ENCODE peak calls at places on chromosomes 6 and 20, in four cellular contexts. One of them, this sample, is unnamed.

GRCh38 chr6:43256670-43257664 is 13.7 kb downstream of the TTBK1 start:
- DNase-seq in trophoblast cell: no peak
- DNase-seq in mesenchymal stem cell: no peak
- DNase-seq in H1: no peak
- DNase-seq in this sample: no peak

GRCh38 chr6:66538548-66539135 is 831.6 kb upstream of the EYS start:
- DNase-seq in trophoblast cell: no peak
- DNase-seq in mesenchymal stem cell: no peak
- DNase-seq in H1: no peak
- DNase-seq in this sample: no peak

GRCh38 chr6:72850040-72850439 is 228.2 kb downstream of the KCNQ5 start:
- DNase-seq in trophoblast cell: no peak
- DNase-seq in mesenchymal stem cell: no peak
- DNase-seq in H1: no peak
- DNase-seq in this sample: no peak

GRCh38 chr6:165096868-165097267 is 212.5 kb downstream of the C6orf118 start:
- DNase-seq in trophoblast cell: no peak
- DNase-seq in mesenchymal stem cell: no peak
- DNase-seq in H1: no peak
- DNase-seq in this sample: no peak

GRCh38 chr6:428047-428608 is 36.6 kb downstream of the IRF4 start:
- DNase-seq in trophoblast cell: no peak
- DNase-seq in mesenchymal stem cell: no peak
- DNase-seq in H1: no peak
- DNase-seq in this sample: no peak

GRCh38 chr6:2990179-2990931 is 9.3 kb upstream of the NQO2 start:
- DNase-seq in trophoblast cell: no peak
- DNase-seq in mesenchymal stem cell: peak; percentile 81
- DNase-seq in H1: no peak
- DNase-seq in this sample: no peak

GRCh38 chr6:36911946-36912555 is 26.3 kb downstream of the C6orf89 start:
- DNase-seq in trophoblast cell: no peak
- DNase-seq in mesenchymal stem cell: no peak
- DNase-seq in H1: no peak
- DNase-seq in this sample: no peak

GRCh38 chr6:142856607-142856856 is 88.4 kb downstream of the HIVEP2 start:
- DNase-seq in trophoblast cell: no peak
- DNase-seq in mesenchymal stem cell: no peak
- DNase-seq in H1: no peak
- DNase-seq in this sample: no peak

GRCh38 chr6:35251949-35252348 is 7.6 kb upstream of the ZNF76 start:
- DNase-seq in trophoblast cell: no peak
- DNase-seq in mesenchymal stem cell: no peak
- DNase-seq in H1: no peak
- DNase-seq in this sample: no peak

GRCh38 chr20:62536731-62537401 is 61.1 kb upstream of the GATA5 start:
- DNase-seq in trophoblast cell: no peak
- DNase-seq in mesenchymal stem cell: no peak
- DNase-seq in H1: no peak
- DNase-seq in this sample: no peak

GRCh38 chr6:128993161-128993560 is 110.2 kb downstream of the LAMA2 start:
- DNase-seq in trophoblast cell: no peak
- DNase-seq in mesenchymal stem cell: no peak
- DNase-seq in H1: no peak
- DNase-seq in this sample: no peak

GRCh38 chr6:143540192-143540591 is 28.7 kb upstream of the FUCA2 start:
- DNase-seq in trophoblast cell: no peak
- DNase-seq in mesenchymal stem cell: no peak
- DNase-seq in H1: no peak
- DNase-seq in this sample: no peak

GRCh38 chr20:17227669-17228623 is 1.1 kb downstream of the PCSK2 start:
- DNase-seq in trophoblast cell: no peak
- DNase-seq in mesenchymal stem cell: no peak
- DNase-seq in H1: no peak
- DNase-seq in this sample: peak; percentile 79

GRCh38 chr6:146990821-146991798 is 213.1 kb upstream of the STXBP5 start:
- DNase-seq in trophoblast cell: no peak
- DNase-seq in mesenchymal stem cell: peak; percentile 87
- DNase-seq in H1: no peak
- DNase-seq in this sample: no peak

GRCh38 chr20:33518071-33518470 is 28.2 kb downstream of the CBFA2T2 start:
- DNase-seq in trophoblast cell: no peak
- DNase-seq in mesenchymal stem cell: peak; percentile 81
- DNase-seq in H1: peak; percentile 25
- DNase-seq in this sample: no peak

GRCh38 chr6:14877758-14878157 is 368.1 kb upstream of the JARID2 start:
- DNase-seq in trophoblast cell: no peak
- DNase-seq in mesenchymal stem cell: no peak
- DNase-seq in H1: no peak
- DNase-seq in this sample: no peak

GRCh38 chr6:14736231-14736953 is 509.5 kb upstream of the JARID2 start:
- DNase-seq in trophoblast cell: no peak
- DNase-seq in mesenchymal stem cell: no peak
- DNase-seq in H1: no peak
- DNase-seq in this sample: no peak

GRCh38 chr6:84150680-84151079 is 76.8 kb downstream of the CEP162 start:
- DNase-seq in trophoblast cell: no peak
- DNase-seq in mesenchymal stem cell: peak; percentile 25
- DNase-seq in H1: no peak
- DNase-seq in this sample: no peak

GRCh38 chr6:142387997-142388815 is 86.4 kb downstream of the ADGRG6 start:
- DNase-seq in trophoblast cell: no peak
- DNase-seq in mesenchymal stem cell: peak; percentile 72
- DNase-seq in H1: no peak
- DNase-seq in this sample: no peak

GRCh38 chr6:116629467-116630063 is 13.3 kb downstream of the RSPH4A start:
- DNase-seq in trophoblast cell: no peak
- DNase-seq in mesenchymal stem cell: no peak
- DNase-seq in H1: no peak
- DNase-seq in this sample: no peak

GRCh38 chr20:21048841-21049273 is 57.3 kb downstream of the LINC00237 start:
- DNase-seq in trophoblast cell: peak; percentile 10
- DNase-seq in mesenchymal stem cell: no peak
- DNase-seq in H1: no peak
- DNase-seq in this sample: peak; percentile 79

GRCh38 chr20:46308258-46309157 is at the start of gene CDH22:
- DNase-seq in trophoblast cell: no peak
- DNase-seq in mesenchymal stem cell: peak; percentile 53
- DNase-seq in H1: no peak
- DNase-seq in this sample: peak; percentile 53

GRCh38 chr6:42230320-42231034 is 12.8 kb upstream of the MRPS10 start:
- DNase-seq in trophoblast cell: no peak
- DNase-seq in mesenchymal stem cell: no peak
- DNase-seq in H1: no peak
- DNase-seq in this sample: no peak

GRCh38 chr6:68364276-68364785 is 270.8 kb upstream of the ADGRB3 start:
- DNase-seq in trophoblast cell: no peak
- DNase-seq in mesenchymal stem cell: no peak
- DNase-seq in H1: no peak
- DNase-seq in this sample: no peak

GRCh38 chr6:22045261-22045912 is 251.4 kb downstream of the PRL start:
- DNase-seq in trophoblast cell: no peak
- DNase-seq in mesenchymal stem cell: no peak
- DNase-seq in H1: no peak
- DNase-seq in this sample: no peak

GRCh38 chr6:13576017-13576416 is 1.6 kb downstream of the SIRT5 start:
- DNase-seq in trophoblast cell: no peak
- DNase-seq in mesenchymal stem cell: no peak
- DNase-seq in H1: no peak
- DNase-seq in this sample: no peak

GRCh38 chr6:84847349-84848160 is 83.2 kb upstream of the TBX18 start:
- DNase-seq in trophoblast cell: no peak
- DNase-seq in mesenchymal stem cell: peak; percentile 14
- DNase-seq in H1: no peak
- DNase-seq in this sample: no peak

GRCh38 chr20:56259948-56260347 is 11.4 kb downstream of the MC3R start:
- DNase-seq in trophoblast cell: no peak
- DNase-seq in mesenchymal stem cell: no peak
- DNase-seq in H1: no peak
- DNase-seq in this sample: no peak

GRCh38 chr6:7887278-7887991 is 23.2 kb downstream of the TXNDC5 start:
- DNase-seq in trophoblast cell: no peak
- DNase-seq in mesenchymal stem cell: no peak
- DNase-seq in H1: no peak
- DNase-seq in this sample: no peak

GRCh38 chr6:35436071-35436865 is 15.9 kb upstream of the FANCE start:
- DNase-seq in trophoblast cell: no peak
- DNase-seq in mesenchymal stem cell: no peak
- DNase-seq in H1: no peak
- DNase-seq in this sample: peak; percentile 70

GRCh38 chr6:71468841-71469750 is 180.5 kb downstream of the OGFRL1 start:
- DNase-seq in trophoblast cell: peak; percentile 28
- DNase-seq in mesenchymal stem cell: peak; percentile 86
- DNase-seq in H1: no peak
- DNase-seq in this sample: no peak
- H4K91ac ChIP-seq in trophoblast cell: no peak overlapping the region
- H4K91ac ChIP-seq in mesenchymal stem cell: peak overlapping the region; percentile 69
- H4K91ac ChIP-seq in H1: no peak overlapping the region
- H4K91ac ChIP-seq in this sample: no peak overlapping the region

DNA sequence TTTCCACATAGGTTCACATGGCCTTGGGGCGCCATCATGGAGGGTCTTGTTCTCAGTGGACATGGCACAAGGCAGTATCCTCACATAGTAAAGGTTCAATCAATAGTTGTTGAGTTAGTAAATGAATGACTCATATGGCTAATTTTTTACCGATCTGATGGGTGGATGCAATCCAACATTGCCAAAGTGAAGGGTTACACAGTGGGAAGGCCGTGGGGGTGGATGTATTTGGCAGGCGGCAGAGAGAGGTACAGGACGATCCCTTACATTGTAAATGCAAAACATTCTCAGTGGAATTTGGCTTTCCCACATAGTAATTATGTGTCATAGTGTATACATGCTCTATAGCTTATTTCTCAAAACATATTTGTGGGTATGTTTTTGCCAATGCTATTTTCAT is 21.0 kb upstream of the PDE7B start:
- DNase-seq in trophoblast cell: no peak
- DNase-seq in mesenchymal stem cell: no peak
- DNase-seq in H1: no peak
- DNase-seq in this sample: no peak
- H2AK5ac ChIP-seq in trophoblast cell: no peak overlapping the region
- H2AK5ac ChIP-seq in mesenchymal stem cell: peak overlapping the region; percentile 17
- H2AK5ac ChIP-seq in H1: no peak overlapping the region
- H2AK5ac ChIP-seq in this sample: no peak overlapping the region

GRCh38 chr20:2144850-2145249 is 43.2 kb downstream of the STK35 start:
- DNase-seq in trophoblast cell: no peak
- DNase-seq in mesenchymal stem cell: no peak
- DNase-seq in H1: no peak
- DNase-seq in this sample: no peak
- H4K91ac ChIP-seq in trophoblast cell: no peak overlapping the region
- H4K91ac ChIP-seq in mesenchymal stem cell: no peak overlapping the region
- H4K91ac ChIP-seq in H1: no peak overlapping the region
- H4K91ac ChIP-seq in this sample: no peak overlapping the region

GRCh38 chr6:40947876-40948514 is 91.0 kb downstream of the UNC5CL start:
- DNase-seq in trophoblast cell: no peak
- DNase-seq in mesenchymal stem cell: peak; percentile 77
- DNase-seq in H1: no peak
- DNase-seq in this sample: peak; percentile 36
- H2AK5ac ChIP-seq in trophoblast cell: no peak overlapping the region
- H2AK5ac ChIP-seq in mesenchymal stem cell: peak overlapping the region; percentile 97
- H2AK5ac ChIP-seq in H1: no peak overlapping the region
- H2AK5ac ChIP-seq in this sample: no peak overlapping the region

GRCh38 chr20:32208499-32209154 is 947 bp downstream of the POFUT1 start:
- DNase-seq in trophoblast cell: no peak
- DNase-seq in mesenchymal stem cell: no peak
- DNase-seq in H1: no peak
- DNase-seq in this sample: no peak

GRCh38 chr20:32207626-32208498 is at the start of the genes PLAGL2 and POFUT1:
- DNase-seq in trophoblast cell: peak; percentile 75
- DNase-seq in mesenchymal stem cell: peak; percentile 91
- DNase-seq in H1: no peak
- DNase-seq in this sample: peak; percentile 80

GRCh38 chr20:32205502-32206382 is 1.8 kb downstream of the PLAGL2 start:
- DNase-seq in trophoblast cell: no peak
- DNase-seq in mesenchymal stem cell: peak; percentile 49
- DNase-seq in H1: no peak
- DNase-seq in this sample: no peak

GRCh38 chr20:32206383-32207210 is 946 bp downstream of the PLAGL2 start:
- DNase-seq in trophoblast cell: no peak
- DNase-seq in mesenchymal stem cell: no peak
- DNase-seq in H1: no peak
- DNase-seq in this sample: no peak

DNA sequence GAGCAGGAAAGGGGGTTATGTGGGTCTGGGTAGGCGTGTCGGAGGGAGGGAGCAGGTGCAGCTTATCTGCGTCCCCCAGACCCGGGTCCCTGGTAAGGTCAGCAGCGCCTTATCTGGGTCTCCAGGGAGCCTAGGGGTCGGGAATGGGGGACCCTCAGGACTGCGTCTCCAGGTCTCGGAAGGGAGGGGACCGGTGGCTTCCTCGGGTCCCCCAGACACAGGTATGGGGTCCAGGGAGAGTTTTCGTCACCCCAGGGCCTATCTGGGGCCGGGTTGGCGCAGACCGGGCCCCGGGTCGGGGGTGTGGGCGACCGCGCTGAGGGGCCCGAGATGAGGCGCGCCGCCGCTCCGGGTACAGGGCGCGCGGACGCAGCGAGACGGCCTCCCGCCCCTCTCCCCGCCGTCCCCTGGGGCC is 325 bp downstream of the PLAGL2 start:
- DNase-seq in trophoblast cell: no peak
- DNase-seq in mesenchymal stem cell: no peak
- DNase-seq in H1: no peak
- DNase-seq in this sample: no peak
- H4K91ac ChIP-seq in trophoblast cell: peak overlapping the region; percentile 98
- H4K91ac ChIP-seq in mesenchymal stem cell: peak overlapping the region; percentile 83
- H4K91ac ChIP-seq in H1: no peak overlapping the region
- H4K91ac ChIP-seq in this sample: no peak overlapping the region

This sample was measured in H9.